ENCODE peak calls at places on chromosome 18, in four cellular contexts. I, L, Z and S are unnamed samples.
A peak's percentile ranks its signal among the peaks of the same experiment; 100 is the strongest.

GRCh38 chr18:34817636-34818035 is 107.5 kb downstream of the DTNA start:
- DNase-seq in I (no peak), L (no peak), Z (no peak), S (no peak)

GRCh38 chr18:34965108-34965507 is 76.1 kb upstream of the MAPRE2 start:
- DNase-seq in I (peak; percentile 30), L (no peak), Z (no peak), S (no peak)

GRCh38 chr18:76464281-76465259 is 30.5 kb downstream of the ZNF516 start:
- DNase-seq in I (no peak), L (no peak), Z (no peak), S (no peak)

GRCh38 chr18:73895701-73896100 is 251.9 kb downstream of the FBXO15 start:
- DNase-seq in I (no peak), L (no peak), Z (no peak), S (no peak)

GRCh38 chr18:31857516-31858106 is 85.3 kb downstream of the TRAPPC8 start:
- DNase-seq in I (no peak), L (no peak), Z (no peak), S (no peak)

GRCh38 chr18:37779220-37779619 is 213.6 kb upstream of the CELF4 start:
- DNase-seq in I (no peak), L (no peak), Z (no peak), S (no peak)

GRCh38 chr18:48409591-48410094 is 460 bp upstream of the ZBTB7C start:
- DNase-seq in I (peak; percentile 71), L (no peak), Z (peak; percentile 53), S (no peak)

GRCh38 chr18:35770360-35770759 is 188.8 kb downstream of the GALNT1 start:
- DNase-seq in I (no peak), L (no peak), Z (no peak), S (no peak)

GRCh38 chr18:8989855-8990254 is 112.6 kb upstream of the NDUFV2 start:
- DNase-seq in I (no peak), L (no peak), Z (no peak), S (no peak)

GRCh38 chr18:43760010-43760409 is 482.7 kb upstream of the SYT4 start:
- DNase-seq in I (no peak), L (no peak), Z (no peak), S (no peak)

GRCh38 chr18:31244737-31245432 is 73.1 kb upstream of the DSG1 start:
- DNase-seq in I (no peak), L (no peak), Z (no peak), S (no peak)

GRCh38 chr18:60649107-60649506 is 276.5 kb upstream of the MC4R start:
- DNase-seq in I (no peak), L (no peak), Z (no peak), S (peak; percentile 37)
- TF ChIP-seq USF1 in I (no peak), L (no peak), Z (no peak), S (no peak)

DNA sequence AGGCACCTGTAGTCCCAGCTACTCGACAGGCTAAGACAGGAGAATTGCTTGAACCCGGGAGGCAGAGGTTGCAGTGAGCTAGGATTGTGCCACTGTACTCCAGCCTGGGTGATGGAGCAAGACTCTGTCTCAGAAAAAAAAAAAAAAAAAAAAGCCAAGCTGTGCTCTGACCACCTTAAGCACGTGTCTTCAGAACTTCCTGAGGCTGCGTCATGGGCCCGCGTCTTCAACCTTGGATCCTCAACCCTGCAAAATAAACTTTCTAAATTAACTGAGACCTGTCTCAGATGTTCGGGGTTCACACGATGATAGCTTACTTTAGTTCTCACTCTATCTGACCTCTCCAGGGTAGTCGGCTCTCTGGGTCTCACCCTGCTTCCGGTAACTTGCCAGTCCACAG is 65.8 kb upstream of the CABLES1 start:
- DNase-seq in I (no peak), L (no peak), Z (no peak), S (no peak)
- TF ChIP-seq USF1 in I (no peak), L (no peak), Z (no peak), S (no peak)

GRCh38 chr18:10979411-10979810 is 170.0 kb downstream of the PIEZO2 start:
- DNase-seq in I (no peak), L (no peak), Z (no peak), S (no peak)

GRCh38 chr18:10971717-10972116 is 177.7 kb downstream of the PIEZO2 start:
- DNase-seq in I (no peak), L (no peak), Z (no peak), S (no peak)

GRCh38 chr18:10977042-10977441 is 172.3 kb downstream of the PIEZO2 start:
- DNase-seq in I (no peak), L (no peak), Z (no peak), S (no peak)

GRCh38 chr18:10973579-10974260 is 175.6 kb downstream of the PIEZO2 start:
- DNase-seq in I (no peak), L (no peak), Z (no peak), S (no peak)
- TF ChIP-seq USF1 in I (no peak), L (no peak), Z (no peak), S (no peak)

DNA sequence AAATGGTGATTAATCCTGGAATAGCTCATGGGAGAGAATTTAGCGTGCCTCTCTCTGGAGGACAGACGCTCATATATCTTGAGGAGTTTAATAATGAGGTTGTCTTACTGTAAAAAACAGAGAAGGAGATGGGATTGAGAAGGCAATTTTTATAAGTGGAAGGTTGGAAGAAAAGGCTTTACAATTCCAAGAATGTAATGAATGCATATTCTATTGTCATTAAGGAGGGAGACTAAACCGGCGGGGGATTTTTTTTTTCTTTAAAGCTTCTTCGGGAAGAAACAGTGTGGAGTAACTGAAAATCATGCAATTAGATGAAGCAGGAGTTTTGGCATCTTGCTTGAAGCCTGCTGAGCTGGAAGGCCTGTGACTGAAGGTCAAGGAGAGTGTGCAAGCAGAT is 124.3 kb downstream of the HRH4 start:
- DNase-seq in I (no peak), L (no peak), Z (no peak), S (no peak)
- TF ChIP-seq USF1 in I (no peak), L (no peak), Z (no peak), S (no peak)

GRCh38 chr18:62323483-62324354 is 1.4 kb upstream of the TNFRSF11A start:
- DNase-seq in I (no peak), L (no peak), Z (no peak), S (no peak)
- TF ChIP-seq USF1 in I (no peak), L (no peak), Z (no peak), S (no peak)